ENCODE peak calls at places on chromosomes 12 and 14, in ten cellular contexts. One of them, this sample, is unnamed.
A peak's percentile ranks its signal among the peaks of the same experiment; 100 is the strongest.

GRCh38 chr14:91264151-91265150 is 19.9 kb upstream of the GPR68 start:
- DNase-seq in stimulated activated CD8-positive, alpha-beta memory T cell treated with anti-CD3 and anti-CD28 coated beads, Interleukin-2, amount 100 ng/mL, for 1 hour: no peak
- DNase-seq in IMR-90: no peak
- DNase-seq in AML-193: no peak
- DNase-seq in fibroblast of mammary gland: no peak
- DNase-seq in GDM1: no peak
- DNase-seq in posterior cingulate gyrus: no peak
- DNase-seq in HFF-Myc: no peak
- DNase-seq in effector memory CD8-positive, alpha-beta T cell: no peak
- DNase-seq in GOT3: no peak
- DNase-seq in this sample: no peak

GRCh38 chr12:2974560-2974971 is 15.4 kb downstream of the TEAD4 start:
- DNase-seq in fibroblast of mammary gland: peak; percentile 16
- DNase-seq in posterior cingulate gyrus: no peak
- DNase-seq in IMR-90: peak; percentile 37
- DNase-seq in stimulated activated CD8-positive, alpha-beta memory T cell treated with anti-CD3 and anti-CD28 coated beads, Interleukin-2, amount 100 ng/mL, for 1 hour: no peak
- DNase-seq in HFF-Myc: no peak
- DNase-seq in GOT3: no peak
- DNase-seq in GDM1: no peak
- DNase-seq in effector memory CD8-positive, alpha-beta T cell: no peak
- DNase-seq in AML-193: no peak
- DNase-seq in this sample: no peak

GRCh38 chr14:74500417-74501134 is 7.0 kb downstream of the ISCA2 start:
- DNase-seq in effector memory CD8-positive, alpha-beta T cell: no peak
- DNase-seq in fibroblast of mammary gland: no peak
- DNase-seq in AML-193: no peak
- DNase-seq in stimulated activated CD8-positive, alpha-beta memory T cell treated with anti-CD3 and anti-CD28 coated beads, Interleukin-2, amount 100 ng/mL, for 1 hour: no peak
- DNase-seq in HFF-Myc: no peak
- DNase-seq in GOT3: no peak
- DNase-seq in GDM1: no peak
- DNase-seq in posterior cingulate gyrus: no peak
- DNase-seq in IMR-90: no peak
- DNase-seq in this sample: no peak

GRCh38 chr12:46207644-46208043 is 61.2 kb downstream of the SLC38A1 start:
- DNase-seq in effector memory CD8-positive, alpha-beta T cell: no peak
- DNase-seq in posterior cingulate gyrus: no peak
- DNase-seq in fibroblast of mammary gland: no peak
- DNase-seq in IMR-90: no peak
- DNase-seq in AML-193: no peak
- DNase-seq in stimulated activated CD8-positive, alpha-beta memory T cell treated with anti-CD3 and anti-CD28 coated beads, Interleukin-2, amount 100 ng/mL, for 1 hour: no peak
- DNase-seq in GOT3: no peak
- DNase-seq in HFF-Myc: no peak
- DNase-seq in GDM1: no peak
- DNase-seq in this sample: no peak

GRCh38 chr14:75449703-75450102 is 21.9 kb downstream of the JDP2 start:
- DNase-seq in effector memory CD8-positive, alpha-beta T cell: no peak
- DNase-seq in GDM1: no peak
- DNase-seq in AML-193: no peak
- DNase-seq in stimulated activated CD8-positive, alpha-beta memory T cell treated with anti-CD3 and anti-CD28 coated beads, Interleukin-2, amount 100 ng/mL, for 1 hour: no peak
- DNase-seq in GOT3: no peak
- DNase-seq in posterior cingulate gyrus: no peak
- DNase-seq in IMR-90: no peak
- DNase-seq in HFF-Myc: no peak
- DNase-seq in fibroblast of mammary gland: no peak
- DNase-seq in this sample: no peak

GRCh38 chr12:46407360-46407759 is 34.8 kb upstream of the SLC38A2 start:
- DNase-seq in GOT3: no peak
- DNase-seq in posterior cingulate gyrus: no peak
- DNase-seq in effector memory CD8-positive, alpha-beta T cell: no peak
- DNase-seq in HFF-Myc: no peak
- DNase-seq in GDM1: no peak
- DNase-seq in fibroblast of mammary gland: no peak
- DNase-seq in IMR-90: no peak
- DNase-seq in stimulated activated CD8-positive, alpha-beta memory T cell treated with anti-CD3 and anti-CD28 coated beads, Interleukin-2, amount 100 ng/mL, for 1 hour: no peak
- DNase-seq in AML-193: no peak
- DNase-seq in this sample: no peak

GRCh38 chr14:24984846-24985589 is 64.9 kb downstream of the STXBP6 start:
- DNase-seq in HFF-Myc: peak; percentile 39
- DNase-seq in fibroblast of mammary gland: no peak
- DNase-seq in stimulated activated CD8-positive, alpha-beta memory T cell treated with anti-CD3 and anti-CD28 coated beads, Interleukin-2, amount 100 ng/mL, for 1 hour: no peak
- DNase-seq in AML-193: no peak
- DNase-seq in posterior cingulate gyrus: no peak
- DNase-seq in GOT3: no peak
- DNase-seq in effector memory CD8-positive, alpha-beta T cell: no peak
- DNase-seq in IMR-90: no peak
- DNase-seq in GDM1: no peak
- DNase-seq in this sample: no peak

GRCh38 chr12:95318071-95318545 is 100.5 kb downstream of the VEZT start:
- DNase-seq in AML-193: no peak
- DNase-seq in GDM1: no peak
- DNase-seq in HFF-Myc: no peak
- DNase-seq in stimulated activated CD8-positive, alpha-beta memory T cell treated with anti-CD3 and anti-CD28 coated beads, Interleukin-2, amount 100 ng/mL, for 1 hour: no peak
- DNase-seq in GOT3: no peak
- DNase-seq in IMR-90: peak; percentile 88
- DNase-seq in fibroblast of mammary gland: peak; percentile 66
- DNase-seq in effector memory CD8-positive, alpha-beta T cell: no peak
- DNase-seq in posterior cingulate gyrus: no peak
- DNase-seq in this sample: no peak

This sample was measured in nucleus accumbens.